ENCODE peak calls at places on chromosomes 1 and 21, in eight cellular contexts. P is AG08396; D is endodermal cell; R is amygdala; E is uterus; X is activated CD8-positive, alpha-beta memory T cell treated with anti-CD3 and anti-CD28 coated beads, Interleukin-2, amount 50 U/mL, for 4 hours; G is NCI-H510A treated with DMSO at 0.1 percent for 48 hours; I is GM03348. K is an unnamed sample.
A peak's percentile ranks its signal among the peaks of the same experiment; 100 is the strongest.

GRCh38 chr1:56409112-56409691 is 170.2 kb downstream of the PLPP3 start:
- DNase-seq in E (no peak), R (no peak), P (no peak), G (no peak), X (no peak), D (peak; percentile 82), I (peak; percentile 21), K (no peak)

GRCh38 chr1:223514644-223515043 is 121.4 kb downstream of the CCDC185 start:
- DNase-seq in P (no peak), I (no peak), X (no peak), G (no peak), E (no peak), D (no peak), R (no peak), K (no peak)

GRCh38 chr1:54604572-54605370 is 18.6 kb downstream of the FAM151A start:
- DNase-seq in X (no peak), I (no peak), G (peak; percentile 55), R (no peak), D (no peak), P (no peak), E (no peak), K (no peak)

GRCh38 chr1:214002472-214002871 is 14.7 kb downstream of the PROX1 start:
- DNase-seq in P (peak; percentile 29), G (peak; percentile 64), I (no peak), X (no peak), D (no peak), E (no peak), R (no peak), K (no peak)

GRCh38 chr1:212671342-212672031 is 28.2 kb downstream of the BATF3 start:
- DNase-seq in X (no peak), E (peak; percentile 36), R (peak; percentile 35), D (peak; percentile 84), G (peak; percentile 77), P (peak; percentile 31), I (peak; percentile 33), K (peak; percentile 25)

GRCh38 chr1:144101397-144102050 is 129.7 kb upstream of the FAM72C start:
- DNase-seq in E (peak; percentile 25), G (no peak), I (no peak), X (peak; percentile 27), P (no peak), R (no peak), D (no peak), K (no peak)

GRCh38 chr1:98374098-98374497 is 287.4 kb upstream of the SNX7 start:
- DNase-seq in I (no peak), X (no peak), G (no peak), E (no peak), D (no peak), R (no peak), P (no peak), K (no peak)

GRCh38 chr21:44255519-44255981 is 6.1 kb downstream of the DNMT3L start:
- DNase-seq in X (no peak), E (no peak), P (no peak), I (no peak), D (no peak), G (no peak), R (no peak), K (no peak)

GRCh38 chr1:161706483-161707347 is at the start of gene FCRLA:
- DNase-seq in X (no peak), I (peak; percentile 81), G (no peak), E (no peak), R (no peak), P (peak; percentile 54), D (no peak), K (no peak)

GRCh38 chr1:233587958-233588799 is 25.7 kb upstream of the KCNK1 start:
- DNase-seq in R (no peak), P (no peak), E (no peak), X (no peak), G (no peak), I (no peak), D (peak; percentile 92), K (no peak)

GRCh38 chr1:151867785-151868403 is 14.4 kb upstream of the THEM5 start:
- DNase-seq in E (no peak), I (no peak), X (no peak), R (no peak), G (no peak), P (no peak), D (no peak), K (no peak)

GRCh38 chr1:234722904-234723588 is 113.1 kb upstream of the IRF2BP2 start:
- DNase-seq in E (peak; percentile 89), X (peak; percentile 72), G (peak; percentile 79), P (peak; percentile 54), R (peak; percentile 73), I (peak; percentile 81), D (peak; percentile 60), K (no peak)

GRCh38 chr1:174230399-174230798 is 71.1 kb downstream of the RABGAP1L start:
- DNase-seq in E (no peak), X (no peak), D (no peak), R (no peak), P (no peak), G (no peak), I (no peak), K (no peak)

GRCh38 chr21:43848771-43849170 is 16.3 kb upstream of the AGPAT3 start:
- DNase-seq in I (no peak), G (no peak), R (no peak), P (no peak), D (no peak), E (no peak), X (no peak), K (no peak)

GRCh38 chr1:207309775-207310273 is 11.7 kb upstream of the CD55 start:
- DNase-seq in R (no peak), D (peak; percentile 52), I (peak; percentile 74), P (peak; percentile 43), X (no peak), E (peak; percentile 29), G (no peak), K (no peak)

K was measured in anterior cingulate cortex.